ENCODE peak calls at places on chromosomes 12 and 14, in ten cellular contexts. G, A, V, N, E, S, Y, U, T and Z are unnamed samples.

GRCh38 chr14:35369701-35370191 is 34.8 kb downstream of the NFKBIA start:
- DNase-seq in G (peak), E (no peak), Y (no peak), N (peak), A (no peak), V (peak), T (no peak), U (no peak), S (no peak), Z (no peak)

GRCh38 chr12:29103539-29103974 is 45.5 kb upstream of the FAR2 start:
- DNase-seq in U (no peak), S (no peak), N (no peak), G (no peak), Y (no peak), A (no peak), T (peak), V (no peak), E (no peak), Z (no peak)

GRCh38 chr14:97218713-97219355 is 421.7 kb downstream of the VRK1 start:
- DNase-seq in U (no peak), G (no peak), E (no peak), V (no peak), N (no peak), S (no peak), T (no peak), Y (no peak), A (no peak), Z (no peak)

GRCh38 chr12:92717202-92717601 is 14.4 kb downstream of the PLEKHG7 start:
- DNase-seq in N (no peak), A (no peak), S (no peak), G (no peak), V (no peak), U (peak), T (no peak), Y (no peak), E (no peak), Z (no peak)

GRCh38 chr12:120468846-120469449 is 600 bp downstream of the SRSF9 start:
- DNase-seq in V (peak), S (no peak), T (peak), U (peak), Y (peak), G (peak), N (peak), A (peak), E (peak), Z (no peak)

GRCh38 chr14:29240046-29240445 is 473.5 kb downstream of the FOXG1 start:
- DNase-seq in T (no peak), Y (no peak), A (no peak), G (no peak), S (no peak), N (no peak), E (no peak), V (no peak), U (no peak), Z (no peak)

GRCh38 chr12:92764820-92765219 is 62.0 kb downstream of the PLEKHG7 start:
- DNase-seq in U (no peak), Y (no peak), G (no peak), E (no peak), S (no peak), N (no peak), T (no peak), V (no peak), A (no peak), Z (no peak)

GRCh38 chr14:32559048-32559447 is 229.9 kb downstream of the AKAP6 start:
- DNase-seq in T (no peak), N (no peak), Y (no peak), U (no peak), V (no peak), E (no peak), S (no peak), A (no peak), G (no peak), Z (no peak)

GRCh38 chr12:11242656-11243055 is 26.9 kb downstream of the PRB3 start:
- DNase-seq in G (no peak), V (no peak), T (no peak), S (no peak), A (no peak), U (no peak), Y (no peak), N (no peak), E (no peak), Z (no peak)

GRCh38 chr12:132288516-132289188 is 40.7 kb downstream of the GALNT9 start:
- DNase-seq in T (no peak), U (no peak), S (no peak), E (no peak), A (no peak), V (no peak), Y (no peak), N (no peak), G (no peak), Z (no peak)

GRCh38 chr12:113087193-113087592 is 30.7 kb downstream of the DTX1 start:
- DNase-seq in S (no peak), T (peak), V (no peak), E (no peak), A (no peak), U (no peak), Y (no peak), G (no peak), N (no peak), Z (no peak)

GRCh38 chr14:23183076-23183475 is 384 bp downstream of the SLC7A8 start:
- DNase-seq in U (no peak), A (no peak), E (no peak), T (no peak), Y (no peak), S (no peak), N (no peak), V (no peak), G (no peak), Z (no peak)

GRCh38 chr14:23181946-23182345 is 1.5 kb downstream of the SLC7A8 start:
- DNase-seq in A (no peak), T (no peak), N (no peak), Y (no peak), E (no peak), S (no peak), U (no peak), V (no peak), G (no peak), Z (no peak)

GRCh38 chr14:23182372-23183014 is 967 bp downstream of the SLC7A8 start:
- DNase-seq in A (no peak), U (no peak), S (no peak), E (peak), T (peak), V (no peak), Y (peak), G (peak), N (peak), Z (no peak)

GRCh38 chr14:23185046-23185445 is 1.6 kb upstream of the SLC7A8 start:
- DNase-seq in U (no peak), Y (no peak), S (no peak), T (no peak), V (no peak), G (no peak), N (no peak), E (no peak), A (no peak), Z (no peak)

DNA sequence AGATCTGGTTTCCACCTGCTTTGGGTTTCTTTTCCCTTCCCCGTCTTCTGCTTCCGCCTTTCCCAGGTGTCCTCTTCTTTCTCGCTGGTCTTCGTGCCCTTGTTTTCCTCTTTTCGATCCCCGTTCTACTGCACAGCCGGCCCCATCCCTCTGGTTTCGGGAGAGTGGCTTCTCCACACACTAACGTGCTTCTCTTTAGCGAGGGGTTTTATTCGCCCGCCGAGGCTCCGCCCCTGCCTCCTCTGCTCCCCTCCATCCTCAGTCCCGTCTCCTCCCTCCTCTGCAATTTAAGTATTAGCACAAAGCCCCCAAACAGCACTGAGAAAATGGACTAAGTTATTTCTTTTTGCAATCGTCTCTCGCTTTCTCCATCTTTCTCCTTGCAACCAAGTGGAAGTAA is at the start of gene SLC7A8:
- DNase-seq in N (peak), G (peak), S (peak), U (peak), Y (peak), V (no peak), T (peak), A (no peak), E (peak), Z (no peak)
- TF ChIP-seq POLR2A in N (peak), G (peak), S (no peak), U (peak), Y (peak), V (no peak), T (peak), A (no peak), E (peak), Z (no peak)

DNA sequence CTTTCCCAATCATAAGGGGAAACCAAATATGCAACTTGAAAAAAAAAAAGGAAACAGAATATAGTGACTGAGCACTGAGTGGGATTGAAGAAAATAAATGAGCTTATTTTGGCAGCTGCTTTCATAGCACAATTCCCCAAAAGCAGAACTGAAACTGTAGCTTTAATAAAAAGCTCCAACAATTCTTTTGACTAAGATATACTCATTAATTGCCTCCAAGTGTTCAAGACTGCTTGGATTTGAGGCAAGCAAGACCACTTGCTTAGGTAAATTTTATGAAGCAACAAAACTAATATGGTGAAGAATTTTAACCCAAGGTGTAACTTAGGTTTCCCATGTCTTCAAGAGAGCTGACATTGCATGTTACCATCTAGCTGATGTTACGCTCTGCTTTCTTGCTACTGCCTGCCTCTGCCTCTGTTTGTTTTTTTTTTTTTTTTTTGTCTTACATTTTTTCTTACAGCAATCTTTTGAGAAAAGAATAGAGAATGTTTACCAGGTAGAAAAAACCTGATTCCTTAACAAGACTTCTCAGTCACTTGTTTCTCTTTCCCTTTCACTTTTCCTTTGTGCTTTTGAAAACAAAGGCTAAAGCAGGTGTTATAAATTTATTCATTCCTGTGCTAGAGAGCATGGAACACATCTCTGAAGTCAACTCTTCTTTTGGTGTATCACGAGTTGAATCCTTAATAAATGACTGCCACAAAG is 134.4 kb downstream of the BCAT1 start:
- DNase-seq in N (no peak), V (no peak), S (no peak), A (no peak), T (no peak), E (no peak), G (no peak), Y (no peak), U (no peak), Z (no peak)
- TF ChIP-seq POLR2A in N (no peak), V (no peak), S (no peak), A (no peak), T (no peak), E (no peak), G (no peak), Y (no peak), U (no peak), Z (no peak)

DNA sequence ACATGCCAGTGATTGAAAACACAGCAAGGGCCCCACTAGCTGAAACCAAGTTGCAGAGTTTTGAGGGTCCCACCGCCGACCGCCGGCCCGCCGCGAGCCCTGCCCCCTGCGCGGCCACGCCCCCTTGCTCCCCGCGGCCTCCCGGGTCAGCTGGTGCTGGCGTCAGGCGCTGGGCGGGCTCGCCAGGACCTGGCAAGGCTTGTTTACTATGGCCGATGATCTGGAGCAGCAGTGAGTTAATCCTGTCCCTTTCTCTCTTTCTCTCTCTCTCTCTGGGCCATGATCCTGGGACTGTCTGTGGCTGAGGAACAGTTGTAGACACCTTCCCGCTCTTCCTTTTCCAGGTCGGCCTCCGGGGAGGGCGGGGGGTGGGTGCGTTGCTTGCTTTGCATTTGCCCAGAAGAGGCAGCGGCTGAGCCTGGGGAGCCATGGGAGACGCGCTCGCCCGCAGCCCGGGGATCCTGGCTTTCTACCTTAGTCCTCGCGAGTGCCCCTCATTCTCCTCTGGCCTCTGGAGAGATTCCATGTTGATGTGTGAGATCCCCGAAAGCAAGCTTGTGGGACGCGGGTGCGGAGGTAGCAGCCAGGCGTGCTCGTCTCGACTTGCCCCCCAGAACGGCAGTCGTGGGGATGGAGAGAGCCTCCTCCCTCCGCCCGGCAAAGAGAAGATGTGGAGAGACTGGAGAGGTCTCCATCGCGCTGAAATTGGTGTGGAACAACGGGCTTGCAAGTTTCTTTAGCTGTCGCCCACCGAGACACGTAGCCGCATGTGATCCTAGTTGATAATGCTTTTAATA is at the start of gene ABHD4:
- DNase-seq in E (peak), Y (peak), A (peak), S (peak), N (peak), U (peak), G (peak), T (peak), V (peak), Z (peak)
- TF ChIP-seq POLR2A in E (peak), Y (no peak), A (no peak), S (no peak), N (peak), U (peak), G (peak), T (peak), V (peak), Z (peak)

GRCh38 chr12:7927470-7927869 is 8.5 kb downstream of the SLC2A3 start:
- DNase-seq in A (no peak), S (no peak), N (no peak), G (no peak), E (no peak), T (no peak), Y (no peak), V (no peak), U (no peak), Z (no peak)
- TF ChIP-seq POLR2A in A (no peak), S (no peak), N (no peak), G (no peak), E (no peak), T (no peak), Y (no peak), V (no peak), U (no peak), Z (no peak)

DNA sequence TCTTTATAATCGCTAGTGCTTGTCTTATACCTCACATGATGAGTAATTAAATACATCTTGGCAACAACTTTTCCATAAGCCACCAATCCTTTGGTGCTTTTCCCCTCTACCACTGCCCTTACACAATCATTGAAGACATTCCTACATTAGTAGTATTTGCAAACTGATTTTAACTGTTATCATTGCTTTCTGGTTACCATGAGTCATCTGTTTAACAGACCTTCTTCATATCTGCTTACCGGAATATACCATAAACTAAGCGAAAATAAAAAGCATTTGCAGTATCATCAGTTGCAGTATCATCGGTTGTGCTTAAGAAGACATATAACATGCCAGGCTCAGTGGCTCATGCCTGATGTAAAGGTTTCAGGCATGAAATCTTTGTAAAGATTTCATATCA is 54.8 kb upstream of the PLEKHA5 start:
- DNase-seq in A (no peak), E (no peak), T (no peak), Y (no peak), V (no peak), N (no peak), U (no peak), S (no peak), G (no peak), Z (no peak)
- TF ChIP-seq POLR2A in A (no peak), E (no peak), T (no peak), Y (no peak), V (no peak), N (no peak), U (no peak), S (no peak), G (no peak), Z (no peak)

DNA sequence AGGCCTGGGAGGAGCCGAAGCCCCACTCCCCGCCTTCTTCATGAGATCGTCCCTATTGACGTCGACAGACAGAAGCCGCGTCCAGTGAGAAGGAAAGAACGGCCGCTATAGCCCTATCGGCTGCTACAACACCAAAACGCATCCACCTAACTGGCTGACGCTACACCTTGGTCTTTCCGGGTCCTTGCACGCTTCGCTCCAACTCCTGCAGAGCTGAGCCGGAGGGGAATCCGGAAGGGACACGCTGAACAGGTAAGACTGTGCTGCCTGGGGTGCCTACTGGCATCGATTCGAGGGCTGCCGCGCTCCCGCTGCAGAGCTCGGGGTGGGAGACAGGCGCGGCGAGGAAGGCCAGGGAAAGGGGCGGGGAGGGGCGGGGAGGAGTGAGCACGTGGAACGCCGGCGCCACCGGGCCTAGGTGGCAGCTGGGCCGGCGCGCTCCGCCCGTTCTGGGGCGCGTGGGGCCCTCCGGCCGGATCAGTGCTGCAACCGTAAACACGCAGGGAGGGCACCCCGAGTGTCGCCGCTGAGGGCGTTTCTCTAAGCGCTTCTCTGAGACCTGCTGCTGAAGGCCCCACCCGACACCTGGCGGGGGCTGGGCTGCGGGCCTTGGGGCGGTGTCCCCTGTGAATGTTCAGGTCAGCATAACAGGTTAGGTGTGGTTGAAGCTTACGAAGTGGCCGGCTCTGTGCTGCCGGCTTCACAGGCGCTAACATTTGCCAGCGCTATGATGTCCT is at the start of gene DCAF4:
- DNase-seq in E (peak), G (peak), T (peak), Y (peak), V (peak), A (peak), N (peak), U (peak), S (peak), Z (peak)
- TF ChIP-seq POLR2A in E (no peak), G (no peak), T (peak), Y (no peak), V (peak), A (no peak), N (no peak), U (peak), S (no peak), Z (peak)

DNA sequence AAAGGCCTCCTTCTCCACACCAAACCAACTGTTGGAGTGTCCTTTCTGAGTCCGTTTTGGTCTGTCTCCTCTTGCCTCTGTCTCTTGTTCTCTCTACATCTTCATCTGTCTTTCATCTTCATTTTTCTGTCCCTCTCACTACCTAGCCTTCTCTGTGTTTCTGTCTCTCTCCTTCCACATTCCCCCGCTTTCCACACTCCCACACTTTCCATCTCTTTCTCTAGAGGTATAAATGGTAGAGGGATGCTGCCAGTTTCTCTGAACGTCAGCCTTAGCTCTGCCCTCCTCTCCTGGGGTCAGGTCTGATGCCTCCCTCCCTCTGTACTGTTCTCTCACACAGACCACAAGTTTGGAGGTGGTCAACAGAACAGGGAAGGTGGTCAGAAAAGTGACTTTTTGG is 42.9 kb downstream of the SMUG1 start:
- DNase-seq in G (no peak), A (no peak), S (no peak), U (no peak), N (no peak), E (no peak), V (no peak), Y (no peak), T (no peak), Z (no peak)
- TF ChIP-seq POLR2A in G (no peak), A (no peak), S (no peak), U (no peak), N (no peak), E (no peak), V (no peak), Y (no peak), T (no peak), Z (no peak)

DNA sequence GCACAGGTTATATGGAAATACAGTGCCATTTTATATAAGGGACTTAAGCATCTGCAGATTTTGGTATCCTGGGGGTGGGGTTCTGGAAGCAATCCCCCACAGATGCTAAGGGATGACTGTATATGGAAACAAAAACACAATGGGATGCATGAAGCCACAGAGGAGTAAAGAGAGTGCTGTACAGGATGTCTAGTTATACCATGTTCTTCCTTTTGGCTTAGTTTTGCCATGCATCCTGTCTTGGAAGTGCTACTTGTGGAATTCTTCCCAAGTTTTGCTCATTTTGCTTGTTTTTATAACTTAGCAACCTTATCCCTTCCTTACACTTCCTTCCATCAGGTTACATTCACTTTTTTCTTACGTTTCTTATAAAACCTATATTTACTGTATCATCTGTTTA is 55.6 kb downstream of the TRMT5 start:
- DNase-seq in S (no peak), V (no peak), U (no peak), A (no peak), N (no peak), Y (no peak), E (no peak), G (no peak), T (no peak), Z (no peak)
- TF ChIP-seq POLR2A in S (no peak), V (no peak), U (no peak), A (no peak), N (no peak), Y (no peak), E (no peak), G (no peak), T (no peak), Z (no peak)